ENCODE peak calls at places on chromosomes 7 and 10, in eight cellular contexts. I is AG04450, N is cardiac muscle cell, W is fibroblast of pulmonary artery, K is nephron progenitor cell, A is HL-60, B is left lung, M is mesothelial cell of epicardium. P is an unnamed sample.

GRCh38 chr10:24174014-24174413 is 34.9 kb upstream of the KIAA1217 start:
- DNase-seq in I (no peak), K (no peak), N (no peak), B (no peak), M (no peak), A (no peak), W (no peak), P (no peak)

GRCh38 chr10:46171661-46172060 is 115.1 kb upstream of the ANTXRL start:
- DNase-seq in K (no peak), W (no peak), N (no peak), A (no peak), B (no peak), M (no peak), I (no peak), P (no peak)

GRCh38 chr10:127576751-127577161 is 27.6 kb downstream of the NPS start:
- DNase-seq in M (no peak), I (no peak), W (no peak), N (no peak), K (no peak), B (no peak), A (no peak), P (no peak)

GRCh38 chr7:21941570-21942224 is 4.0 kb downstream of the CDCA7L start:
- DNase-seq in K (no peak), A (peak), N (peak), W (peak), I (no peak), B (no peak), M (no peak), P (no peak)

GRCh38 chr7:13115157-13115772 is 427.8 kb downstream of the ARL4A start:
- DNase-seq in W (peak), M (no peak), B (no peak), K (no peak), I (no peak), A (no peak), N (peak), P (no peak)

GRCh38 chr10:51718804-51719291 is 19.5 kb upstream of the CSTF2T start:
- DNase-seq in W (peak), K (no peak), B (no peak), N (peak), A (no peak), I (peak), M (no peak), P (no peak)

GRCh38 chr7:150869467-150869866 is 17.1 kb downstream of the AOC1 start:
- DNase-seq in B (no peak), M (no peak), I (no peak), W (no peak), A (no peak), N (no peak), K (no peak), P (no peak)

GRCh38 chr7:140689199-140690152 is 7.0 kb upstream of the NDUFB2 start:
- DNase-seq in W (no peak), M (no peak), I (no peak), K (no peak), A (no peak), N (no peak), B (no peak), P (no peak)

GRCh38 chr7:151692721-151693120 is 173.0 kb upstream of the RHEB start:
- DNase-seq in I (no peak), B (no peak), K (peak), A (no peak), W (no peak), M (no peak), N (no peak), P (no peak)

GRCh38 chr10:88318803-88319202 is 264.3 kb downstream of the RNLS start:
- DNase-seq in B (no peak), A (peak), I (no peak), W (peak), K (no peak), M (no peak), N (no peak), P (no peak)

GRCh38 chr7:99028261-99028971 is 115.5 kb downstream of the SMURF1 start:
- DNase-seq in N (no peak), W (no peak), A (no peak), M (no peak), K (no peak), B (no peak), I (no peak), P (no peak)

GRCh38 chr10:104835422-104835821 is 194.3 kb downstream of the SORCS3 start:
- DNase-seq in A (no peak), W (no peak), K (no peak), M (no peak), B (no peak), N (no peak), I (no peak), P (no peak)

GRCh38 chr7:1059200-1060091 is 15.1 kb downstream of the GPR146 start:
- DNase-seq in W (no peak), M (no peak), A (no peak), I (no peak), K (peak), N (peak), B (peak), P (peak)

GRCh38 chr10:77355844-77356243 is 281.8 kb downstream of the KCNMA1 start:
- DNase-seq in N (peak), B (no peak), M (no peak), I (peak), K (no peak), A (no peak), W (peak), P (no peak)

GRCh38 chr7:725223-726005 is 1.1 kb upstream of the DNAAF5 start:
- DNase-seq in A (peak), M (no peak), B (no peak), N (peak), I (no peak), W (peak), K (no peak), P (no peak)

GRCh38 chr10:13018171-13018570 is 16.7 kb upstream of the CCDC3 start:
- DNase-seq in K (no peak), I (peak), M (no peak), A (no peak), W (peak), N (peak), B (no peak), P (no peak)

GRCh38 chr10:4028027-4028471 is 243.0 kb upstream of the KLF6 start:
- DNase-seq in K (no peak), M (no peak), I (peak), A (no peak), B (no peak), N (no peak), W (no peak), P (no peak)

GRCh38 chr10:89837173-89838001 is 136.0 kb downstream of the KIF20B start:
- DNase-seq in A (no peak), M (no peak), B (peak), W (peak), I (no peak), N (peak), K (no peak), P (no peak)

GRCh38 chr7:415646-416525 is 103.8 kb downstream of the PDGFA start:
- DNase-seq in A (no peak), N (no peak), B (peak), I (no peak), K (no peak), M (no peak), W (no peak), P (no peak)

GRCh38 chr7:139384611-139385010 is 24.9 kb downstream of the LUC7L2 start:
- DNase-seq in M (no peak), I (no peak), K (no peak), N (no peak), W (no peak), A (no peak), B (no peak), P (no peak)

GRCh38 chr7:5361446-5362155 is 62.0 kb downstream of the TNRC18 start:
- DNase-seq in K (no peak), M (no peak), B (no peak), N (no peak), I (no peak), W (no peak), A (no peak), P (no peak)

GRCh38 chr10:20355915-20356314 is 539.7 kb downstream of the PLXDC2 start:
- DNase-seq in K (no peak), W (no peak), B (no peak), I (no peak), A (no peak), M (no peak), N (no peak), P (no peak)

GRCh38 chr10:78543749-78544446 is 510.2 kb downstream of the RPS24 start:
- DNase-seq in A (no peak), N (peak), M (no peak), I (peak), K (peak), W (peak), B (no peak), P (no peak)

GRCh38 chr7:151381333-151382078 is 28.3 kb downstream of the WDR86 start:
- DNase-seq in M (no peak), I (no peak), N (peak), W (no peak), A (no peak), B (peak), K (peak), P (no peak)

GRCh38 chr10:74523199-74523598 is 303.2 kb upstream of the KAT6B start:
- DNase-seq in I (no peak), K (no peak), M (no peak), A (no peak), W (no peak), B (no peak), N (no peak), P (no peak)

GRCh38 chr7:69684955-69685631 is 86.8 kb downstream of the AUTS2 start:
- DNase-seq in A (peak), I (no peak), N (no peak), B (no peak), K (no peak), W (no peak), M (no peak), P (no peak)

GRCh38 chr7:207418-208127 is 15.2 kb downstream of the FAM20C start:
- DNase-seq in M (no peak), W (no peak), B (no peak), N (no peak), K (peak), I (no peak), A (no peak), P (peak)

GRCh38 chr7:79063019-79063698 is 390.3 kb downstream of the MAGI2 start:
- DNase-seq in I (no peak), A (no peak), N (no peak), K (no peak), B (no peak), M (no peak), W (no peak), P (no peak)

GRCh38 chr10:101292194-101293006 is 61.6 kb upstream of the BTRC start:
- DNase-seq in M (no peak), A (no peak), I (no peak), N (no peak), W (no peak), B (peak), K (peak), P (peak)

GRCh38 chr7:88243345-88243909 is 23.6 kb upstream of the SRI start:
- DNase-seq in W (peak), A (peak), I (no peak), M (no peak), K (no peak), B (no peak), N (peak), P (peak)

GRCh38 chr7:150338166-150338829 is 3.1 kb downstream of the RARRES2 start:
- DNase-seq in M (no peak), B (no peak), A (no peak), W (no peak), N (no peak), K (no peak), I (no peak), P (no peak)

GRCh38 chr7:129144834-129145668 is 544 bp downstream of the TSPAN33 start:
- DNase-seq in M (no peak), A (no peak), N (no peak), B (peak), K (no peak), I (no peak), W (no peak), P (no peak)
- TF ChIP-seq CTCF in M (no peak), A (peak), N (peak), B (no peak), K (no peak), I (peak), W (peak), P (no peak)

GRCh38 chr10:528173-529165 is 161.0 kb downstream of the DIP2C start:
- DNase-seq in K (no peak), W (no peak), B (no peak), M (no peak), I (no peak), N (no peak), A (no peak), P (no peak)
- TF ChIP-seq CTCF in K (no peak), W (no peak), B (no peak), M (no peak), I (no peak), N (no peak), A (no peak), P (no peak)

DNA sequence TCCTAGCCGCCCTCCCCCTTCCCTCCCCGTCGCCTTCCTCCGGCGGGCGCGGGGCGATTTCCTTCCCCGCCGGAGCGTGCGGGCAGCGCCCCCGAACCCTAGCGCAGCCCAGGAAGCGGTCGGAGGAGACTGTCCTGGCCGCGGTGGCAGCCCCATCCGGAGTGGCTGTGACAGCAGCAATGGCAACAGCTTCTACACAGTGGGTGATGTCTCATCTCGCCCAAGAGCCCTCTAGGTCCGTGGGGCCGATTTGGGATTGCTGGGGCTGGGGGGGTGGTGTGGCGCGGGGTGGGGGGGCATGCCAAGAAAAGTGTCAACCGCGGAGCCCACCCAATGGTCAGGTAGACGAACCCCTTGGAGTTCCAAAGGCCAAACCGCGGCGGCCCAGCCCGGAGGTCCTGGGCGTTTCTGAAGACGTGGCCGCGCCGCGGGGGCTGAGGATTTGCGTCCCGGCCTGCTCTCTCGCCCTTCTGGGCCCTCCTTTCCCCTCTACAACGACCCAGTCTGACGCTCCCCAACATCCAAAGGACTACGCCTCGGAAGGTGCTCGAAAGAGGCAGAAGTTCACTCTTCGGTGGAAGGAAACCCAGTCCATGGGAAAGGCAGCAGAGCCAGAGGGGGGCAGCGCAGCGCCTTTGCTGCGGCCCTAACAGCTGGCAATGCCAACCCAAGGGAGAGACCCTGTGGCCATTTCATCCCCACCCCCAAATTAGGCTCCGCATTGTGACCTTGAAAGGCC is 603 bp upstream of the TWIST1 start:
- DNase-seq in M (no peak), B (peak), N (peak), I (no peak), A (no peak), K (peak), W (peak), P (peak)
- TF ChIP-seq CTCF in M (no peak), B (no peak), N (peak), I (peak), A (no peak), K (no peak), W (peak), P (no peak)

DNA sequence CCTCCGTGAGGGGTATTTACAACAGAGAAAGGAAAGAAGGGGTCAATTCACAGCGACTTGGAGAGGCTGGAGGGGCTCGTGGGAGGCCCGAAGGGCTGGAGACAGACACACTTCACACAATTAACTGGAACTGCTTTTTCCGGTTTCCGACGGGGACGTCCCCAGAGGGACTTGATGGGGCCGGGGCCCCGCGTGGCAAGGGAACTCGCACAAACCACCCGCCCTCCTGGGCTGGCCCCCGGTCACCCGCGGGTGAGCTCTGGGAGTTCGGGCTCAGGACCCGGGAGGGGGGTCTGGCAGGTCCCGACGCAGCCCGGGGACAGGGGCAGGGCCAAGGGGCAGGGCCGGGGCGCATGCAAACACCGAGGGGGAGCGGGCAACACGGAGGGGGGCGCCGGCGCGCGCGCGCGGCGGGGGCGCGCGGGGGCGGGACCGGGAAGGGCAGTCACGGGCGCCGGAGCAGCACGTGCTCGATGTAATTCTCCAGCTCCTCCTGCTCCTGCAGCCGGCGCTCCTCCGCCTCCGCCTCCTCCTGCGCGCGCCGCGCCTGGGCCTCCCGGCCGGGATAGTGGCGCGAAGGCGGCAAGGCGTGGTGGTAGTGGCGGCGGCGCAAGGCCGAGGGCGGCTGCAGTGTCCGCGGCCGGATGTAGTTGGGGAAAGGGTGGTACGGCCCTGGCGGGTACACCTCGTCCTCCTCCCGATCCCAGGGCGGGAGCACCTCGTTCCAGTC is 2.7 kb downstream of the VGF start:
- DNase-seq in B (peak), A (no peak), W (peak), K (peak), M (peak), N (peak), I (no peak), P (peak)
- TF ChIP-seq CTCF in B (no peak), A (no peak), W (no peak), K (no peak), M (no peak), N (no peak), I (no peak), P (no peak)

GRCh38 chr10:5616046-5616445 is 50.3 kb downstream of the ASB13 start:
- DNase-seq in W (no peak), I (no peak), N (no peak), A (no peak), K (no peak), M (no peak), B (no peak), P (no peak)
- TF ChIP-seq CTCF in W (no peak), I (no peak), N (no peak), A (no peak), K (no peak), M (no peak), B (no peak), P (no peak)

GRCh38 chr10:125742465-125742864 is 23.0 kb downstream of the EDRF1 start:
- DNase-seq in A (no peak), K (no peak), N (peak), B (no peak), I (no peak), W (peak), M (no peak), P (no peak)
- TF ChIP-seq CTCF in A (no peak), K (no peak), N (no peak), B (no peak), I (peak), W (peak), M (no peak), P (peak)

GRCh38 chr7:2929321-2930201 is 85.5 kb upstream of the GNA12 start:
- DNase-seq in B (peak), W (no peak), I (no peak), M (no peak), K (no peak), A (no peak), N (no peak), P (no peak)
- TF ChIP-seq CTCF in B (no peak), W (no peak), I (no peak), M (no peak), K (no peak), A (no peak), N (no peak), P (no peak)

GRCh38 chr7:144063710-144064109 is 5.9 kb upstream of the OR2A25 start:
- DNase-seq in W (no peak), N (no peak), M (no peak), A (no peak), B (no peak), K (no peak), I (no peak), P (no peak)
- TF ChIP-seq CTCF in W (peak), N (no peak), M (peak), A (no peak), B (no peak), K (peak), I (no peak), P (peak)

GRCh38 chr7:116293633-116294032 is 83.3 kb downstream of the TES start:
- DNase-seq in W (no peak), B (no peak), A (no peak), I (no peak), M (no peak), N (no peak), K (no peak), P (no peak)

GRCh38 chr7:116290740-116291139 is 80.4 kb downstream of the TES start:
- DNase-seq in K (no peak), M (no peak), A (no peak), B (no peak), I (no peak), W (no peak), N (no peak), P (no peak)

GRCh38 chr7:116292381-116292780 is 82.0 kb downstream of the TES start:
- DNase-seq in N (no peak), K (no peak), B (no peak), W (no peak), A (no peak), M (no peak), I (no peak), P (no peak)

GRCh38 chr7:116291937-116292336 is 81.6 kb downstream of the TES start:
- DNase-seq in M (no peak), N (no peak), I (no peak), W (no peak), K (no peak), B (no peak), A (no peak), P (no peak)

GRCh38 chr7:116293139-116293538 is 82.8 kb downstream of the TES start:
- DNase-seq in M (no peak), B (no peak), I (no peak), W (no peak), N (no peak), K (no peak), A (no peak), P (no peak)
- TF ChIP-seq CTCF in M (no peak), B (no peak), I (peak), W (peak), N (no peak), K (peak), A (no peak), P (peak)